ENCODE peak calls at places on chromosome 19, in six cellular contexts. H, P, Q, M, X and C are unnamed samples.

GRCh38 chr19:29495971-29496441 is 29.8 kb upstream of the VSTM2B start:
- DNase-seq in H (no peak), P (no peak), Q (no peak), M (no peak), X (no peak), C (no peak)

GRCh38 chr19:54029930-54030490 is 33.7 kb downstream of the VSTM1 start:
- DNase-seq in H (peak; percentile 76), P (peak; percentile 31), Q (peak; percentile 73), M (peak; percentile 54), X (peak; percentile 79), C (peak; percentile 79)

GRCh38 chr19:28715157-28715556 is 497.8 kb downstream of the UQCRFS1 start:
- DNase-seq in H (no peak), P (no peak), Q (no peak), M (no peak), X (no peak), C (no peak)

GRCh38 chr19:57088125-57088524 is 31.7 kb upstream of the USP29 start:
- DNase-seq in H (no peak), P (no peak), Q (no peak), M (no peak), X (no peak), C (no peak)

GRCh38 chr19:50607874-50608785 is 31.6 kb downstream of the SYT3 start:
- DNase-seq in H (peak; percentile 95), P (peak; percentile 53), Q (peak; percentile 97), M (peak; percentile 67), X (peak; percentile 74), C (peak; percentile 99)

GRCh38 chr19:56710437-56710836 is 38.9 kb upstream of the ZNF835 start:
- DNase-seq in H (no peak), P (no peak), Q (no peak), M (no peak), X (no peak), C (no peak)

GRCh38 chr19:51441410-51442390 is 16.6 kb downstream of the SIGLEC8 start:
- DNase-seq in H (no peak), P (no peak), Q (no peak), M (no peak), X (no peak), C (no peak)

GRCh38 chr19:42512743-42513304 is 15.5 kb downstream of the CEACAM1 start:
- DNase-seq in H (no peak), P (no peak), Q (no peak), M (no peak), X (no peak), C (no peak)

GRCh38 chr19:30314056-30314804 is 58.0 kb upstream of the ZNF536 start:
- DNase-seq in H (no peak), P (no peak), Q (no peak), M (no peak), X (no peak), C (no peak)

GRCh38 chr19:47186337-47187022 is 44.5 kb downstream of the BBC3 start:
- DNase-seq in H (no peak), P (no peak), Q (no peak), M (no peak), X (no peak), C (no peak)

GRCh38 chr19:29861575-29861974 is 49.8 kb downstream of the CCNE1 start:
- DNase-seq in H (no peak), P (no peak), Q (no peak), M (no peak), X (no peak), C (no peak)

GRCh38 chr19:18069383-18069782 is 17.4 kb downstream of the IL12RB1 start:
- DNase-seq in H (no peak), P (no peak), Q (no peak), M (no peak), X (no peak), C (no peak)

GRCh38 chr19:38290631-38291147 is 13.4 kb upstream of the C19orf33 start:
- DNase-seq in H (no peak), P (no peak), Q (no peak), M (peak; percentile 98), X (peak; percentile 71), C (no peak)

GRCh38 chr19:18519962-18520847 is 1.7 kb downstream of the ELL start:
- DNase-seq in H (peak; percentile 60), P (peak; percentile 41), Q (peak; percentile 20), M (peak; percentile 85), X (peak; percentile 83), C (peak; percentile 59)

GRCh38 chr19:11479470-11480080 is 1.3 kb downstream of the ELAVL3 start:
- DNase-seq in H (peak; percentile 75), P (peak; percentile 34), Q (peak; percentile 76), M (no peak), X (peak; percentile 22), C (peak; percentile 99)

GRCh38 chr19:55097864-55098715 is 19.3 kb downstream of the PPP1R12C start:
- DNase-seq in H (no peak), P (no peak), Q (no peak), M (no peak), X (no peak), C (no peak)

GRCh38 chr19:39941615-39942507 is 7.4 kb upstream of the FCGBP start:
- DNase-seq in H (no peak), P (no peak), Q (no peak), M (peak; percentile 38), X (peak; percentile 15), C (no peak)

GRCh38 chr19:511101-511841 is 4.0 kb downstream of the TPGS1 start:
- DNase-seq in H (no peak), P (no peak), Q (no peak), M (peak; percentile 36), X (peak; percentile 64), C (peak; percentile 54)

DNA sequence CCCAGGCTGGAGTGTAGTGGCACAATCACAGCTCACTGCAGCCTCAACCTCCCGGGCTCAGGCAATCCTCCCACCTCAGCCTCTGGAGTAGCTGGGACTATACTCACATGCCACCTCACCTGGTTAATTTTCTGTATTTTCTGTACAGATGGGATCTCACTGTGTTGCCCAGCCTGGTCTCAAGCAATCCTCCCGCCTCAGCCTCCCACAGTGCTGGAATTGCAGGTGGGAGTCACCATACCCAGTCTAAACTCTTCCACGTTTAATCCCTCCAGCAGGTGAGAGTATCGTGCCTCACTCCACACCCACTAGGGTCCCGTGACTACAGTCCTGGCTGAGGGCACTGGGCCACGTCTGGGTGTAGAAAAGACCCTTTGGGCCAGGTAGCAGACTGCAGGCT is 16.5 kb downstream of the BCAT2 start:
- DNase-seq in H (no peak), P (no peak), Q (no peak), M (no peak), X (no peak), C (no peak)
- TF ChIP-seq CTCF in H (no peak), P (no peak), Q (no peak), M (no peak), X (no peak), C (no peak)

GRCh38 chr19:13069415-13070369 is 33.0 kb downstream of the LYL1 start:
- DNase-seq in H (no peak), P (no peak), Q (no peak), M (no peak), X (no peak), C (no peak)
- TF ChIP-seq CTCF in H (no peak), P (peak; percentile 25), Q (no peak), M (no peak), X (no peak), C (no peak)

GRCh38 chr19:1592755-1593628 is at the start of gene MBD3:
- DNase-seq in H (peak; percentile 95), P (peak; percentile 93), Q (peak; percentile 87), M (peak; percentile 93), X (peak; percentile 97), C (peak; percentile 97)
- TF ChIP-seq CTCF in H (no peak), P (peak; percentile 16), Q (no peak), M (no peak), X (no peak), C (no peak)

DNA sequence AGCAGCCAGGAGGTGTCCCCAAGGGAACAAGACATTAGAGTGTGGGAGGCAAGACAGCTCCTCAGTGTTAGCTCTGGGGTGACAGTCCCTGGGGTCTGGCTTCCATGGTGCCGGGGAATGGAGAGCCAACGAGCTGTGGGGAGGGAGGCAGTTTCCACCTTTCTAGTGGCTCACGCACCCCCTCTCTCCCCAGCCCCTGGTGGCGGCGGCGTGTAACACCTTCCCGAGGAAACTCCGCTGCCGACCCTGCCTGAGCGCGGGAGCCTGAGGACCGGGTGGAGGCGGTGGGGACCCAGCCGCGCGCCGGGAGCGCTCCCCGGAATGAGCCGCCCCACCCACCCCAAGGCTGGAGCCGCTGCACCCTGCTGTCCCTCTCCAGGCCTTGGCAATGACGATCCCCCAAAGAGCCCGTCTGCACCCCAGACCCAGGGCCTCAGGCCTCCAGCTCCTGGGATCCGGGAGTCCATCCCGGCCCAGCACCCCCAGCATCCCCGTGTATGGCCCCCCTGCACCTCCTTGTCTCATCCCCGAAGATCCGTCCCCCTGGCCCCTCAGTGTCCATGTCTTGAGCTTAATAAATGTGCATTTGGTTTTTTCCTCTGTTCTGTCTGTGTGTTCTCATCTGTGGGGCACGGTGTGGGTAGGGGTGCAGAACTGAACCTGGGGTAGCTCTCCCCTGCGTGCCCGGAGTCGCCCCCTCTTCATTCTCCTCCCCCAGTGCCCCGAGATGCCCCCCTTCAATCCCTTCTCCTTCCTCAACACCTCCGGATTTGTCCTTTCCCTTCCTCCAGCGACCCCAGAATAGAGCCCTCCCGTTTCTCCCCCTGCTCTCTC is 617 bp upstream of the FXYD5 start:
- DNase-seq in H (peak; percentile 76), P (no peak), Q (peak; percentile 57), M (no peak), X (peak; percentile 34), C (peak; percentile 74)
- TF ChIP-seq CTCF in H (peak; percentile 61), P (peak; percentile 61), Q (peak; percentile 70), M (peak; percentile 55), X (peak; percentile 70), C (peak; percentile 82)

DNA sequence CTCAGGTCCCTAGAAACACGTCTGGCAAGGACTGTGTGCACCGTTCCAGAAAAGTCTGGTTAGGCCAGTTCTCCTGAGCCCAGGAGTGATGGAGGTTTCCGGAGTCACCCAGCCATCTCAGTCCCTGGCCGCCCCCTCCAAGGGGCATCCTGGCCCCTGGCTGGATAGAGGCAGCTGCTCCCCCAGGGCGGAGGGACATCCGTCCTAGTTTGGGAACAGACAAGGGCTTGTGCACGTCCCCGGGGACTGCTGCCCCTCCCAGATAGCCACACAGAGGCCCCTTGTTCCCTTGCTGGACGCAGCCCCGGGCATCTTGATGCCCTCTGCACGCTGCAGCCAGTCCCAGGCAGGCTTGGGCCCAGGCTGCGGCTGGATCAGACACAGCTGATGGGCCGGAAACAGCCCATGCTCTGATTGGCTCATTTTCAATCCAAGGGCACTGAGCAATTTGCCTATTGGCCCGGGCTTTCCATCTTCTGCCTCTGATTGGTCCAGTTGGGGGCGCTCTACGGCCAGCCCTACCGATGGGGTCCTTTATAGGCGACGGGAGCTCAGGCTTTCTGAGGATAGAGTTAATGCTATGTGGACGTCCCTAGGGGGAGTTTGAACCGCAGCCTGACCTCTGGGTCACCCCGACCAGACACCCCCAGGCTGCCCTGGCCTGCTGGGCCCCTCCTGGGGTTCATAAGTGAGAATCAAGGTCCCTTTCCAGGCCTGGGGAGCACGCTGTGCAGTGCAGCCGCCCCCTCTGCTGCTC is 3.7 kb downstream of the S1PR2 start:
- DNase-seq in H (peak; percentile 35), P (peak; percentile 56), Q (peak; percentile 60), M (no peak), X (peak; percentile 63), C (no peak)
- TF ChIP-seq CTCF in H (no peak), P (no peak), Q (no peak), M (peak; percentile 10), X (no peak), C (no peak)

DNA sequence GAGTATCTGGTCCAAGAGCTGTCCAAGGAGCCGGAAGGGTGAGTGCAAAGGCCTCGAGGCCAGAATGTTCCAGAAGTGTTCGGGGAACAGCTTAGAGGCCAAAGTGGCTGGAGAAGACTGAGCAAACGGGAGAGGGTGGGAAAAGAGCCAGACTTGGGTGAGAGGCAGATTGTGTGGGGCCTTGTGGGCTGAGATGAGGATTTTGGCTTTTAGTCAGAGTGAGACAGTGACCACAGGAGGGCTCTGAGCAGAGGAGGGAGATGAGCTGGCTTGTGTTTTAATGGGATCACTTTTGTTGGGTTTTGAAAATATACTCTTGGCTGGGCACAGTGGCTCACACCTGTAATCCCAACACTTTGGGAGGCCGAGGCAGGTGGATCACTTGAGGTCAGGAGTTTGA is 5.6 kb downstream of the NANOS2 start:
- DNase-seq in H (no peak), P (no peak), Q (no peak), M (peak; percentile 30), X (no peak), C (no peak)
- TF ChIP-seq CTCF in H (no peak), P (no peak), Q (no peak), M (no peak), X (no peak), C (no peak)